ENCODE peak calls at places on chromosomes 16 and 17, in five cellular contexts. E, A, K, O and Z are unnamed samples.

GRCh38 chr17:74404802-74405201 is 27.1 kb upstream of the GPRC5C start:
- DNase-seq in O (no peak), E (no peak), K (no peak), A (no peak), Z (no peak)

GRCh38 chr16:67317853-67318252 is 8.7 kb downstream of the KCTD19 start:
- DNase-seq in K (no peak), A (no peak), O (no peak), E (no peak), Z (no peak)

GRCh38 chr16:89314357-89314756 is 96.9 kb downstream of the ZNF778 start:
- DNase-seq in A (no peak), K (peak), O (no peak), E (no peak), Z (no peak)

GRCh38 chr16:82639666-82640336 is 13.0 kb downstream of the CDH13 start:
- DNase-seq in K (peak), E (peak), A (peak), O (peak), Z (peak)

GRCh38 chr17:80034977-80035686 is 540 bp downstream of the TBC1D16 start:
- DNase-seq in E (peak), O (peak), K (peak), A (no peak), Z (peak)

GRCh38 chr17:46995841-46996571 is 17.0 kb upstream of the RPRML start:
- DNase-seq in E (no peak), O (no peak), K (no peak), A (no peak), Z (no peak)

GRCh38 chr16:29977063-29977462 is 3.4 kb downstream of the TAOK2 start:
- DNase-seq in A (no peak), K (no peak), E (no peak), O (no peak), Z (no peak)

GRCh38 chr16:54145881-54146280 is 140.7 kb downstream of the IRX3 start:
- DNase-seq in A (no peak), K (no peak), E (no peak), O (no peak), Z (no peak)

GRCh38 chr17:3693829-3694231 is 2.1 kb downstream of the P2RX5 start:
- DNase-seq in O (no peak), E (no peak), A (no peak), K (no peak), Z (no peak)

GRCh38 chr16:35744084-35744483 is 2284.7 kb downstream of the TP53TG3F start:
- DNase-seq in O (no peak), A (no peak), K (no peak), E (no peak), Z (no peak)

GRCh38 chr16:84355149-84355548 is 13.2 kb upstream of the ATP2C2 start:
- DNase-seq in A (no peak), K (no peak), O (no peak), E (no peak), Z (no peak)

GRCh38 chr17:79633937-79634813 is 23.3 kb upstream of the RBFOX3 start:
- DNase-seq in K (no peak), E (peak), O (peak), A (peak), Z (no peak)